ENCODE peak calls at places on chromosomes 6 and 20, in eight cellular contexts. H is astrocyte of the spinal cord; Y is progenitor cell of endocrine pancreas; S is AG10803; G is hepatocyte; F is BE2C; X is CD8-positive, alpha-beta T cell; W is spleen. C is an unnamed sample.

GRCh38 chr6:41371461-41371991 is 36.1 kb downstream of the NCR2 start:
- DNase-seq in F (no peak), H (peak; percentile 49), G (peak; percentile 84), S (peak; percentile 55), Y (peak; percentile 33), W (peak; percentile 73), X (no peak), C (peak; percentile 20)

GRCh38 chr6:49342410-49342809 is 120.6 kb downstream of the MMUT start:
- DNase-seq in X (no peak), Y (no peak), S (no peak), H (no peak), G (no peak), F (no peak), W (no peak), C (no peak)

GRCh38 chr6:140001851-140002301 is 627.4 kb upstream of the CITED2 start:
- DNase-seq in H (peak; percentile 15), Y (no peak), G (no peak), S (peak; percentile 89), F (no peak), W (no peak), X (no peak), C (peak; percentile 75)

GRCh38 chr6:107493158-107494057 is 3.5 kb downstream of the SOBP start:
- DNase-seq in F (no peak), W (no peak), H (peak; percentile 37), Y (peak; percentile 21), G (peak; percentile 31), S (no peak), X (no peak), C (peak; percentile 48)

GRCh38 chr6:21665101-21665435 is 71.5 kb downstream of the SOX4 start:
- DNase-seq in F (no peak), S (no peak), W (no peak), G (no peak), Y (no peak), X (no peak), H (no peak), C (peak; percentile 2)

GRCh38 chr6:17212541-17213371 is 68.4 kb upstream of the RBM24 start:
- DNase-seq in G (peak; percentile 48), S (no peak), F (no peak), H (no peak), X (no peak), Y (no peak), W (no peak), C (no peak)

GRCh38 chr6:20706293-20707165 is 172.3 kb downstream of the CDKAL1 start:
- DNase-seq in W (no peak), F (no peak), Y (no peak), G (peak; percentile 20), X (no peak), H (peak; percentile 52), S (peak; percentile 47), C (peak; percentile 80)

GRCh38 chr20:22909436-22909835 is 125.7 kb upstream of the SSTR4 start:
- DNase-seq in X (no peak), Y (no peak), G (no peak), W (no peak), S (no peak), H (no peak), F (no peak), C (no peak)

DNA sequence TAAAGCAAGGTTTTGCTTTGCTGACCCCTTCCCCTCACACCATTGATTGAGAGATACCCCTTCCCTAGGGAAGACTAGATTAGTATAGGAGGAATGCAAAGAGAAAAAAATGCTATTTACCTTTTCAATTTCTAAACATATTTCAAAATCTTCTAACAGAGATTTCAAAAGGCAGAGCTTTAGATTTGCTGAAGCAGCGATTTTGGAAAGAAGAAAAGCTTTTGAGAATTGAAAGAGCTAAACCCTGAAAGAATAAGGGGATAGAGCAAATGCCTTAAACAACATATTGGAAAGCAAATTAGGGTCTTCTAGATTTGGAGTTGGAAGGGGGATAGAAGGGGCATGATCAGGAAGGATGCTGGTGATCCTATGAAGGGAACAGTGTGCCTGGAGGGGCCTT is 46.5 kb upstream of the KLHL31 start:
- DNase-seq in H (no peak), F (no peak), G (no peak), X (no peak), Y (no peak), S (no peak), W (no peak), C (no peak)
- TF ChIP-seq CTCF in H (no peak), F (no peak), G (no peak), X (no peak), Y (no peak), S (no peak), W (no peak), C (no peak)

GRCh38 chr6:124961784-124962611 is at the start of gene RNF217:
- DNase-seq in H (peak; percentile 75), Y (peak; percentile 62), X (no peak), S (peak; percentile 77), G (peak; percentile 71), F (peak; percentile 42), W (peak; percentile 87), C (peak; percentile 57)

GRCh38 chr6:124961468-124961783 is 811 bp upstream of the RNF217 start:
- DNase-seq in F (no peak), S (no peak), W (no peak), G (no peak), H (no peak), Y (no peak), X (no peak), C (no peak)

GRCh38 chr6:124963416-124964083 is 1.3 kb downstream of the RNF217 start:
- DNase-seq in S (peak; percentile 64), H (peak; percentile 63), X (no peak), G (peak; percentile 21), Y (no peak), W (no peak), F (no peak), C (peak; percentile 49)

GRCh38 chr6:124964084-124964763 is 2.0 kb downstream of the RNF217 start:
- DNase-seq in S (peak; percentile 65), X (no peak), Y (no peak), G (peak; percentile 37), F (no peak), W (no peak), H (peak; percentile 56), C (peak; percentile 90)

DNA sequence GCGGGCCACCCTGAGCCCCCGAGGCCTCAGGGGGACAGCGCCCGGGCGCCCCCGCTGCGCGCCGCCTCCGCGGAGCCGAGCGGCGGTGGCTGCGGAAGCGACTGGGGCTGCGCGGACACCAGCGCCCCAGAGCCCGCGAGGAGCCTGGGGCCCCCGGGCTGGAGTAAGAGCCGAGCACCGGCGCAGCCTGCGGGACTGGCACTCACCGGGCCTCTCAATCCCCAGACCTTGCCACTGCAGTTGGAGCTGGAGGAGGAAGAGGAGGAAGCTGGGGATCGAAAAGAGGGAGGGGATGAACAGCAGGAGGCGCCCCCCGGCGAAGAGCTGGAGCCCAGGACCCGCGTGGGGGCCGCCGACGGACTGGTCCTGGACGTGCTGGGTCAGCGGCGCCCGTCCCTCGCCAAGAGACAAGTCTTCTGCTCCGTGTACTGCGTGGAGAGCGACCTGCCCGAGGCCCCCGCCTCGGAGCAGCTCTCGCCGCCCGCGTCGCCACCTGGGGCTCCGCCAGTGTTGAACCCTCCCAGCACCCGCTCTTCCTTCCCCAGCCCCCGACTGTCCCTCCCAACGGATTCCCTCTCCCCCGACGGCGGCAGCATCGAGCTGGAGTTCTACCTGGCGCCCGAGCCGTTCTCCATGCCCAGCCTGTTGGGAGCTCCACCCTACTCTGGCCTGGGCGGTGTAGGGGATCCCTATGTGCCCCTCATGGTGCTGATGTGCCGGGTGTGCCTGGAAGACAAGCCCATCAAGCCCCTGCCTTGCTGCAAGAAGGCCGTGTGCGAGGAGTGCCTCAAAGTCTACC is 579 bp downstream of the RNF217 start:
- DNase-seq in S (peak; percentile 46), H (peak; percentile 53), F (peak; percentile 43), Y (peak; percentile 25), X (no peak), W (peak; percentile 85), G (peak; percentile 65), C (no peak)
- TF ChIP-seq CTCF in S (peak; percentile 26), H (no peak), F (peak; percentile 10), Y (peak; percentile 23), X (no peak), W (no peak), G (peak; percentile 22), C (no peak)

GRCh38 chr6:8710668-8711431 is 275.5 kb upstream of the SLC35B3 start:
- DNase-seq in S (no peak), X (no peak), G (no peak), F (no peak), Y (no peak), W (no peak), H (no peak), C (no peak)

GRCh38 chr6:8707369-8707768 is 272.0 kb upstream of the SLC35B3 start:
- DNase-seq in Y (no peak), X (no peak), S (no peak), H (no peak), F (no peak), G (no peak), W (no peak), C (no peak)

GRCh38 chr6:8705435-8706020 is 270.2 kb upstream of the SLC35B3 start:
- DNase-seq in F (no peak), Y (no peak), W (no peak), H (no peak), S (no peak), X (no peak), G (no peak), C (no peak)

GRCh38 chr6:8703059-8703458 is 267.7 kb upstream of the SLC35B3 start:
- DNase-seq in H (no peak), W (no peak), Y (no peak), G (no peak), X (no peak), S (no peak), F (no peak), C (no peak)

DNA sequence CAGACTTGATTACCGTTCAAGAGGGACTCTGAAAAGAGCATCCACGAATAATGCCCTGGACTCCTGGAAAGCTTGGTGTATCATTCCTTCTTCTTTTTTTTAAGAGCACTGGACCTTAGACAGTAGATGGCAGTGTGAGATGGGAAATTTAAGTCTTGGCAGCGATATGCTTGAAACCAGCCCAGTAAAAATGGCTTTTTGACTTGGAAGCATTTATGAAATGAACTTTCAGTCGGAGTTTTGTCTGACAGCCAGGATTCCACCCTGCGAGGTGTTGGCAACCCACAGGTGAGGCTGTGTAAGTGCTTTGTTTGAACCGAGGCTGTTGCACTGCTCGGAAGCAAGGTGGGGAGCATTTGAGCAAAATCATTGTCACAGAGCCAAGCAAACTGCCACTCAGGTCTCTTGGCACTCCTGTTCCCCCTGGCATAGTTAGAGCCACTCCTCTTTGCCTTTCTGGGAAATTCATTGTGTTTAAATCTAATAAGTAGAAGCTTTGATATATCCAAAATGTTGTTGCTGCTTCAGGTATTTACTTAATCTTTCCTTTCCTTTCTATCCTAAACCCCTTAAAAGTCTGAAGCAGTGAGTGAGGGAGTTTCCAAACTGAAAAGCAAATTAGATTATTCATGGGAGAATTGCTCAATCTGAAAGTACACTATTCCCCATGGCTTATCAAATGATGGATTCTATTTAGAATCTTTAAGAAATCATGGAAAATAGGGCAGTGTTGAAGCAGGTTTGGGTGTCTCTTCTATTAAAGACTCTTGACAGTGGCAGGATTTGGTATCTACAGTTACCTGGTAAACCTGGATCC is 272.8 kb upstream of the SLC35B3 start:
- DNase-seq in X (no peak), Y (no peak), W (no peak), G (peak; percentile 65), H (peak; percentile 21), F (no peak), S (peak; percentile 3), C (peak; percentile 1)
- TF ChIP-seq CTCF in X (no peak), Y (peak; percentile 49), W (peak; percentile 18), G (peak; percentile 72), H (peak; percentile 21), F (no peak), S (no peak), C (no peak)

GRCh38 chr20:46252352-46253091 is 55.8 kb downstream of the CDH22 start:
- DNase-seq in H (no peak), X (no peak), G (no peak), W (no peak), S (no peak), Y (no peak), F (no peak), C (no peak)

GRCh38 chr20:46250772-46251171 is 57.5 kb downstream of the CDH22 start:
- DNase-seq in S (no peak), F (no peak), H (no peak), Y (no peak), W (no peak), X (no peak), G (no peak), C (no peak)

GRCh38 chr20:46251211-46251673 is 57.1 kb downstream of the CDH22 start:
- DNase-seq in H (no peak), Y (peak; percentile 21), W (no peak), F (no peak), X (no peak), G (peak; percentile 30), S (no peak), C (no peak)

GRCh38 chr20:46255440-46256104 is 52.7 kb downstream of the CDH22 start:
- DNase-seq in X (peak; percentile 55), F (peak; percentile 95), S (no peak), W (peak; percentile 81), G (peak; percentile 75), Y (no peak), H (peak; percentile 7), C (peak; percentile 16)

GRCh38 chr20:46253391-46253790 is 54.9 kb downstream of the CDH22 start:
- DNase-seq in X (no peak), G (no peak), F (peak; percentile 76), H (no peak), Y (no peak), W (no peak), S (no peak), C (peak; percentile 4)
- TF ChIP-seq CTCF in X (no peak), G (no peak), F (peak; percentile 86), H (no peak), Y (no peak), W (no peak), S (peak; percentile 15), C (peak; percentile 29)